ENCODE peak calls at places on chromosomes 3 and 15, in seven cellular contexts. L, D, F, Z, Y, B and T are unnamed samples.

GRCh38 chr15:25864966-25865365 is 1.8 kb upstream of the ATP10A start:
- DNase-seq in Y (no peak), B (no peak), D (no peak), L (no peak), Z (no peak), F (peak), T (no peak)

GRCh38 chr3:40387895-40388254 is 891 bp downstream of the ENTPD3 start:
- DNase-seq in D (no peak), L (peak), Y (no peak), B (no peak), F (no peak), Z (no peak), T (no peak)

GRCh38 chr3:98602078-98602678 is 8.8 kb upstream of the CPOX start:
- DNase-seq in Y (no peak), Z (no peak), D (peak), L (peak), B (no peak), F (peak), T (no peak)

GRCh38 chr3:13289771-13290285 is 130.3 kb downstream of the NUP210 start:
- DNase-seq in F (no peak), L (no peak), B (peak), D (no peak), Y (no peak), Z (no peak), T (no peak)

GRCh38 chr3:9818666-9819335 is 8.7 kb downstream of the TTLL3 start:
- DNase-seq in B (no peak), Z (no peak), F (no peak), Y (no peak), D (no peak), L (no peak), T (no peak)

GRCh38 chr3:4271834-4272233 is 31.3 kb upstream of the SETMAR start:
- DNase-seq in Z (no peak), B (no peak), Y (no peak), D (peak), L (no peak), F (peak), T (no peak)

GRCh38 chr15:25178835-25179672 is 224.3 kb downstream of the SNRPN start:
- DNase-seq in B (peak), Z (no peak), L (no peak), D (no peak), F (no peak), Y (no peak), T (no peak)

GRCh38 chr3:193800138-193801043 is 207.4 kb downstream of the OPA1 start:
- DNase-seq in Z (no peak), F (no peak), L (no peak), Y (no peak), B (no peak), D (no peak), T (no peak)